ENCODE peak calls at places on chromosomes 7 and 10, in ten cellular contexts. O is T47D; I is lower lobe of right lung; A is NCI-H1417; K is activated CD8-positive, alpha-beta memory T cell treated with anti-CD3 and anti-CD28 coated beads for 24 hours; D is AG20443; G is choroid plexus epithelial cell; L is RWPE1; W is cardiac fibroblast; S is fibroblast of the aortic adventitia. X is an unnamed sample.

GRCh38 chr7:135167360-135167759 is 3.1 kb downstream of the CYREN start:
- DNase-seq in O (no peak), I (no peak), A (no peak), K (no peak), D (no peak), G (no peak), L (no peak), W (no peak), S (no peak), X (no peak)

GRCh38 chr10:91709394-91709798 is 76.5 kb upstream of the PPP1R3C start:
- DNase-seq in O (no peak), I (no peak), A (peak), K (no peak), D (no peak), G (peak), L (peak), W (peak), S (peak), X (no peak)

GRCh38 chr7:111126987-111127386 is 36.1 kb downstream of the LRRN3 start:
- DNase-seq in O (peak), I (no peak), A (no peak), K (no peak), D (peak), G (peak), L (peak), W (peak), S (peak), X (no peak)

GRCh38 chr7:69683002-69683401 is 84.7 kb downstream of the AUTS2 start:
- DNase-seq in O (no peak), I (no peak), A (peak), K (no peak), D (no peak), G (no peak), L (no peak), W (no peak), S (no peak), X (no peak)

GRCh38 chr7:150380463-150380862 is 1.3 kb downstream of the ZNF775 start:
- DNase-seq in O (no peak), I (no peak), A (no peak), K (no peak), D (no peak), G (no peak), L (no peak), W (no peak), S (no peak), X (no peak)

GRCh38 chr10:29643785-29644501 is 9.2 kb upstream of the SVIL start:
- DNase-seq in O (no peak), I (no peak), A (no peak), K (no peak), D (peak), G (peak), L (no peak), W (no peak), S (peak), X (no peak)

GRCh38 chr10:24456319-24456718 is 247.4 kb downstream of the KIAA1217 start:
- DNase-seq in O (no peak), I (no peak), A (no peak), K (no peak), D (peak), G (peak), L (peak), W (peak), S (peak), X (no peak)

GRCh38 chr10:130339911-130340310 is 203.7 kb downstream of the GLRX3 start:
- DNase-seq in O (no peak), I (no peak), A (no peak), K (peak), D (no peak), G (no peak), L (no peak), W (no peak), S (no peak), X (no peak)